ENCODE peak calls at places on chromosomes 2 and 18, in five cellular contexts. K is heart left ventricle, J is 8988T, X is spleen, T is heart right ventricle. N is an unnamed sample.

GRCh38 chr2:235135990-235136561 is 184.3 kb downstream of the SH3BP4 start:
- DNase-seq in K (peak), J (peak), X (no peak), T (peak), N (peak)

GRCh38 chr2:100935372-100935752 is 66.7 kb upstream of the RPL31 start:
- DNase-seq in K (no peak), J (no peak), X (no peak), T (no peak), N (no peak)

GRCh38 chr18:63160172-63160995 is 159.2 kb downstream of the BCL2 start:
- DNase-seq in K (no peak), J (no peak), X (peak), T (no peak), N (no peak)

GRCh38 chr2:216665240-216665639 is 30.1 kb downstream of the IGFBP5 start:
- DNase-seq in K (peak), J (no peak), X (no peak), T (peak), N (no peak)

GRCh38 chr2:218230882-218231281 is 13.9 kb downstream of the ARPC2 start:
- DNase-seq in K (no peak), J (no peak), X (no peak), T (no peak), N (no peak)

GRCh38 chr2:235343156-235343774 is 150.6 kb upstream of the AGAP1 start:
- DNase-seq in K (peak), J (no peak), X (no peak), T (peak), N (no peak)

GRCh38 chr2:237465515-237466227 is 21.4 kb upstream of the MLPH start:
- DNase-seq in K (no peak), J (peak), X (no peak), T (no peak), N (no peak)

GRCh38 chr18:76610933-76611749 is 116.1 kb upstream of the ZNF516 start:
- DNase-seq in K (no peak), J (no peak), X (no peak), T (no peak), N (no peak)

GRCh38 chr2:72108121-72108520 is 39.5 kb downstream of the CYP26B1 start:
- DNase-seq in K (no peak), J (no peak), X (no peak), T (no peak), N (no peak)

N was measured in gastrocnemius medialis.